ENCODE peak calls at places on chromosomes 16 and 17, in ten cellular contexts. N is foreskin fibroblast; V is fibroblast of pulmonary artery; R is AG04450; X is endothelial cell; Z is WERI-Rb-1; E is CD4-positive, alpha-beta T cell; F is cardiac fibroblast; W is HFF-Myc; P is A549. H is an unnamed sample.

GRCh38 chr17:74497471-74497870 is 31.0 kb downstream of the CD300A start:
- DNase-seq in N (no peak), V (no peak), R (no peak), X (no peak), Z (no peak), E (no peak), F (no peak), W (no peak), P (no peak), H (no peak)

GRCh38 chr16:50631985-50632576 is 49.0 kb downstream of the SNX20 start:
- DNase-seq in N (no peak), V (no peak), R (no peak), X (no peak), Z (no peak), E (no peak), F (no peak), W (no peak), P (no peak), H (no peak)

GRCh38 chr17:40068584-40068916 is 5.8 kb downstream of the THRA start:
- DNase-seq in N (no peak), V (no peak), R (no peak), X (no peak), Z (no peak), E (no peak), F (no peak), W (no peak), P (no peak), H (no peak)

GRCh38 chr17:17191961-17192381 is 14.2 kb downstream of the PLD6 start:
- DNase-seq in N (no peak), V (no peak), R (no peak), X (no peak), Z (no peak), E (no peak), F (no peak), W (no peak), P (no peak), H (no peak)

GRCh38 chr17:43861960-43862359 is 15.0 kb downstream of the CD300LG start:
- DNase-seq in N (no peak), V (no peak), R (no peak), X (no peak), Z (no peak), E (no peak), F (no peak), W (no peak), P (no peak), H (no peak)

GRCh38 chr17:61444075-61444474 is 8.1 kb upstream of the TBX4 start:
- DNase-seq in N (no peak), V (no peak), R (no peak), X (no peak), Z (no peak), E (no peak), F (no peak), W (no peak), P (no peak), H (peak; percentile 13)

GRCh38 chr17:75260679-75261335 is 599 bp downstream of the GGA3 start:
- DNase-seq in N (no peak), V (no peak), R (no peak), X (no peak), Z (no peak), E (no peak), F (no peak), W (no peak), P (no peak), H (no peak)

GRCh38 chr17:60102632-60103047 is 23.9 kb upstream of the HEATR6 start:
- DNase-seq in N (peak; percentile 81), V (peak; percentile 51), R (no peak), X (peak; percentile 26), Z (no peak), E (peak; percentile 7), F (peak; percentile 43), W (no peak), P (peak; percentile 35), H (no peak)

GRCh38 chr17:11459780-11460426 is 138.4 kb upstream of the DNAH9 start:
- DNase-seq in N (no peak), V (no peak), R (no peak), X (no peak), Z (no peak), E (no peak), F (no peak), W (no peak), P (no peak), H (no peak)

GRCh38 chr17:39663688-39664580 is 1.2 kb upstream of the TCAP start:
- DNase-seq in N (peak; percentile 68), V (no peak), R (no peak), X (peak; percentile 33), Z (peak; percentile 87), E (no peak), F (no peak), W (no peak), P (peak; percentile 70), H (no peak)

GRCh38 chr16:12901597-12902436 is at the start of gene SHISA9:
- DNase-seq in N (peak; percentile 57), V (no peak), R (no peak), X (peak; percentile 34), Z (no peak), E (no peak), F (no peak), W (no peak), P (no peak), H (no peak)

GRCh38 chr17:78747479-78747878 is 34.6 kb downstream of the CYTH1 start:
- DNase-seq in N (peak; percentile 42), V (no peak), R (no peak), X (no peak), Z (no peak), E (no peak), F (no peak), W (no peak), P (no peak), H (no peak)

GRCh38 chr17:78748048-78748729 is 33.9 kb downstream of the CYTH1 start:
- DNase-seq in N (no peak), V (no peak), R (no peak), X (no peak), Z (no peak), E (no peak), F (no peak), W (no peak), P (no peak), H (peak; percentile 45)

GRCh38 chr17:78746263-78746948 is 35.7 kb downstream of the CYTH1 start:
- DNase-seq in N (no peak), V (no peak), R (no peak), X (no peak), Z (no peak), E (no peak), F (no peak), W (no peak), P (no peak), H (no peak)

GRCh38 chr17:78746949-78747269 is 35.2 kb downstream of the CYTH1 start:
- DNase-seq in N (no peak), V (no peak), R (no peak), X (no peak), Z (no peak), E (no peak), F (no peak), W (no peak), P (no peak), H (no peak)

GRCh38 chr17:78745407-78746088 is 36.5 kb downstream of the CYTH1 start:
- DNase-seq in N (peak; percentile 68), V (peak; percentile 69), R (no peak), X (peak; percentile 31), Z (no peak), E (no peak), F (peak; percentile 64), W (peak; percentile 31), P (peak; percentile 55), H (no peak)
- TF ChIP-seq CTCF in N (peak; percentile 37), V (peak; percentile 51), R (peak; percentile 55), X (peak; percentile 86), Z (no peak), E (peak; percentile 86), F (peak; percentile 41), W (peak; percentile 48), P (peak; percentile 92), H (no peak)

DNA sequence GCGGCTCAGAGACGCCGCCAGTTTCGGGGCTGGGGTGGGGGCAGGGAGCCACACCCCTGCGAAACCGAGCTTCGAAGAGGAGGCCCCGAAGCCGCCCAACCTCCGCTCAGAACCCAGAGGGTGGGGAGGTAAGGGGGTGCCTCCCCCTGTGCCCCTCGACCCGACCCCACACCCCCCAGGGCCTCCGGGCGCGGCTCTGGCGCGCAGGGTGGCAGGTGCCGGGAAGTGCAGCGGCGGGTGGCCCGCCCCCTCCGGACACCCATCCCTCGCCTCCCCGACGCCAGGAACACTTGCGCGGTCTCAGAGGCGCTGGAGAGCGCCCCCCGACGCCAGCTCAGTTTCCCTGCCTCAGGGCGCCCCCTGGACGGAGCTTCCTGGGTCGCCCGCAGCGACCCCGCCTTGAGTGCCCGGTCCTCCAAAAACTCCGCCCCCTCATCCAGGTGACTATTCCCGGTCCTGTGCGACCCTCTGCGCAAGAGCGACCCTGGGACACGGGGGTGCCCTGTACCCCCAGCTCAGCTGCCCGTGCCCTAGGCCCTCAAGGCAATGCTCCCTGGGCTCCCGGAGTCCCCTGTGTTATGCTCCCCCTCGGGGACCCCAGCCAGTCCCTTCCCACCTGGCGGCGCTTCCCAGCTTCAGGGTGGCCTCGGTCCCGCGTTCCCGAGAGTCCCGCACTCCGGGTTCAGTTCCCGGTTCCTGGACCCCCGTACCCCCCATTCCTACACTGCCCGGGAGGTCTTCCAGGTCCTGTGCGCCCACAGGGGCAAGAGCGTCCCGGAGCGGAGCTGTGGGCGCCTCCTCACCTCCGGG is 562 bp downstream of the PPL start:
- DNase-seq in N (peak; percentile 50), V (no peak), R (no peak), X (no peak), Z (peak; percentile 80), E (no peak), F (peak; percentile 29), W (no peak), P (peak; percentile 42), H (peak; percentile 42)
- TF ChIP-seq CTCF in N (peak; percentile 6), V (no peak), R (no peak), X (no peak), Z (peak; percentile 75), E (no peak), F (no peak), W (peak; percentile 10), P (peak; percentile 37), H (no peak)

GRCh38 chr16:11188801-11189740 is 66.9 kb downstream of the SOCS1 start:
- DNase-seq in N (no peak), V (no peak), R (no peak), X (no peak), Z (no peak), E (no peak), F (no peak), W (no peak), P (no peak), H (no peak)
- TF ChIP-seq CTCF in N (no peak), V (no peak), R (no peak), X (no peak), Z (no peak), E (no peak), F (no peak), W (no peak), P (no peak), H (no peak)

GRCh38 chr17:57868007-57868774 is 18.3 kb upstream of the MRPS23 start:
- DNase-seq in N (peak; percentile 97), V (peak; percentile 85), R (peak; percentile 71), X (no peak), Z (peak; percentile 100), E (no peak), F (peak; percentile 87), W (peak; percentile 91), P (peak; percentile 92), H (peak; percentile 86)
- TF ChIP-seq CTCF in N (peak; percentile 52), V (peak; percentile 53), R (peak; percentile 58), X (no peak), Z (peak; percentile 92), E (no peak), F (peak; percentile 54), W (peak; percentile 47), P (peak; percentile 50), H (no peak)

H was measured in GM20000.